ENCODE peak calls at places on chromosome 21, in seven cellular contexts. Y is SK-N-SH, S is GM23338, M is GM23248, L is PC-3, W is HCT116, J is MM.1S. C is an unnamed sample. For H3K9me2, the result is how much of the 10 kb centered on the place peaks cover.

GRCh38 chr21:46029201-46029924 is 47.8 kb downstream of the COL6A1 start:
- DNase-seq in M (peak), Y (no peak), S (no peak), J (no peak), L (no peak), W (no peak), C (peak)

GRCh38 chr21:25887646-25888321 is 153.0 kb downstream of the GABPA start:
- DNase-seq in S (no peak), L (no peak), M (no peak), Y (no peak), W (no peak), J (no peak), C (peak)

GRCh38 chr21:37767984-37768383 is 148.3 kb downstream of the KCNJ6 start:
- DNase-seq in L (peak), J (no peak), S (no peak), Y (no peak), W (no peak), M (peak), C (no peak)

GRCh38 chr21:36193200-36193599 is 36.6 kb downstream of the DOP1B start:
- DNase-seq in M (no peak), W (no peak), Y (no peak), S (no peak), L (peak), J (no peak), C (no peak)

GRCh38 chr21:45319461-45320211 is 31.9 kb upstream of the POFUT2 start:
- DNase-seq in M (peak), Y (no peak), L (no peak), W (no peak), S (no peak), J (no peak), C (no peak)

GRCh38 chr21:46210378-46211136 is 18.0 kb downstream of the LSS start:
- DNase-seq in J (no peak), S (peak), L (no peak), Y (no peak), M (no peak), W (no peak), C (no peak)

GRCh38 chr21:45504021-45504515 is 38.2 kb downstream of the SLC19A1 start:
- DNase-seq in J (no peak), Y (no peak), W (no peak), L (no peak), S (no peak), M (no peak), C (no peak)

GRCh38 chr21:28272272-28272992 is 720.2 kb downstream of the LTN1 start:
- DNase-seq in W (no peak), S (no peak), Y (no peak), L (no peak), J (peak), M (peak), C (no peak)

GRCh38 chr21:43741425-43742096 is 22.6 kb downstream of the PDXK start:
- DNase-seq in J (no peak), Y (peak), M (no peak), L (no peak), W (no peak), S (peak), C (no peak)

GRCh38 chr21:18840239-18840638 is 436.7 kb upstream of the TMPRSS15 start:
- DNase-seq in W (peak), Y (peak), J (peak), S (peak), M (no peak), L (peak), C (peak)

GRCh38 chr21:17441370-17441769 is 71.5 kb upstream of the CXADR start:
- DNase-seq in Y (no peak), W (no peak), J (no peak), L (peak), M (no peak), S (peak), C (peak)

GRCh38 chr21:16426936-16427335 is 697.2 kb downstream of the USP25 start:
- DNase-seq in L (no peak), S (no peak), J (no peak), Y (no peak), W (no peak), M (no peak), C (no peak)

GRCh38 chr21:44874240-44874496 is 678 bp upstream of the PTTG1IP start:
- DNase-seq in M (no peak), L (no peak), S (no peak), W (no peak), Y (peak), J (no peak), C (no peak)

GRCh38 chr21:30713786-30714185 is 4.8 kb downstream of the KRTAP21-3 start:
- DNase-seq in Y (no peak), S (no peak), W (no peak), L (no peak), M (no peak), J (no peak), C (no peak)

GRCh38 chr21:30714436-30714835 is 4.1 kb downstream of the KRTAP21-3 start:
- DNase-seq in W (no peak), L (peak), S (peak), Y (no peak), J (no peak), M (no peak), C (no peak)

GRCh38 chr21:30714946-30715345 is 3.6 kb downstream of the KRTAP21-3 start:
- DNase-seq in Y (no peak), M (no peak), L (peak), W (no peak), J (no peak), S (no peak), C (no peak)

GRCh38 chr21:30707409-30707808 is 11.2 kb downstream of the KRTAP21-3 start:
- DNase-seq in Y (no peak), S (no peak), W (no peak), M (no peak), L (no peak), J (no peak), C (no peak)

DNA sequence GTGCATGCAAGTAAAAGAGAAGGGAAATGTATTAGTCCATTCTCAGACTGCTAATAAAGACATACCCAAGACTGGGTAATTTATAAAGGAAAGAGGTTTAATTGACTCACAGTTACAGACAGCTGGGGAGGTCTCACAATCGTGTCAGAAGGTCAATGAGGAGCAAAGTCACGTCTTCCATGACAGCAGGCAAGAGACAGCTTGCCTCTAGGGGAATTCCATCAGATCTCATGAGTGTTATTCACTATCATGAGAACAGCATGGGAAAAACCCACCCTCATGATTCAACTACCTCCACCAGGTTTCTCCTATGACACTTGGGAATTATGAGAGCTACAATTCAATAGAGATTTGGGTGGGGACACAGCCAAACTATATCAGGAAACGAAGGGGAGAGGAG is 8.1 kb downstream of the KRTAP21-3 start:
- DNase-seq in S (no peak), J (no peak), L (no peak), M (no peak), Y (no peak), W (no peak), C (no peak)
- H3K9me2 ChIP-seq in S (under half), J (under half), L (under half), M (under half), Y (under half), W (under half), C (under half)

DNA sequence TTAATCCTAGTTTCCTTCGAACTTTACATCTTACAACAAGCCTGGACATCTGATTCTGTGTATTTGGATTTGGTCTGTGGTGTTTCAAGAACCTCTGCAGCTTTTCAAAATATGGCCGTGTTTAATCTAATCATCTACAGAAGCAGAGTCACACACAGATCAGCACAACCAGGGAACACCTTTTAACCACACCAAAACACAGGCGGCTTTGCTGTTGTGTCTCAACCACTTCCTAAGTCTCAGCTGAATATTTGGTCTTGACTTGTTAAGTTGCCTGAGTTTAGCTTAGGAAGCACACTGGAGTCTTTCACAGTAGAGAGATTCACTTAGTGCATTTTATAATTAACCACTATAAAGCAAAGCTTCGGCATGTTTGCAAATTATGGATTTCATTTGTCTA is 17.1 kb downstream of the ADAMTS5 start:
- DNase-seq in W (no peak), L (no peak), S (no peak), M (no peak), J (no peak), Y (no peak), C (no peak)
- H2AFZ ChIP-seq in W (no peak), L (no peak), S (no peak), M (no peak), J (no peak), Y (no peak), C (no peak)

GRCh38 chr21:34522284-34522683 is 10.3 kb upstream of the KCNE1 start:
- DNase-seq in M (no peak), Y (no peak), J (no peak), S (no peak), W (no peak), L (no peak), C (no peak)

GRCh38 chr21:34526618-34527290 is 14.7 kb upstream of the KCNE1 start:
- DNase-seq in L (peak), M (peak), J (peak), S (peak), W (peak), Y (no peak), C (peak)

GRCh38 chr21:34526236-34526617 is 14.2 kb upstream of the KCNE1 start:
- DNase-seq in W (no peak), S (no peak), Y (no peak), M (peak), J (no peak), L (peak), C (no peak)

GRCh38 chr21:34523019-34523418 is 11.0 kb upstream of the KCNE1 start:
- DNase-seq in W (no peak), S (peak), J (no peak), L (no peak), Y (no peak), M (no peak), C (peak)

GRCh38 chr21:34524671-34525601 is 12.9 kb upstream of the KCNE1 start:
- DNase-seq in Y (no peak), M (peak), L (peak), J (no peak), W (no peak), S (peak), C (peak)
- TF ChIP-seq EZH2phosphoT487 in Y (no peak), M (no peak), L (no peak), J (no peak), W (no peak), S (no peak), C (no peak)

GRCh38 chr21:42417533-42417932 is 13.8 kb downstream of the UBASH3A start:
- DNase-seq in J (no peak), W (no peak), S (no peak), L (no peak), M (no peak), Y (no peak), C (no peak)
- H3K9me2 ChIP-seq in J (under half), W (under half), S (under half), L (under half), M (under half), Y (under half), C (under half)

GRCh38 chr21:14785679-14786078 is 239.6 kb upstream of the SAMSN1 start:
- DNase-seq in Y (no peak), W (no peak), S (no peak), M (no peak), L (no peak), J (no peak), C (no peak)
- H2AFZ ChIP-seq in Y (no peak), W (no peak), S (no peak), M (no peak), L (no peak), J (no peak), C (no peak)

GRCh38 chr21:15301736-15302135 is 236.9 kb upstream of the NRIP1 start:
- DNase-seq in L (peak), J (no peak), Y (no peak), W (no peak), S (no peak), M (peak), C (no peak)
- TF ChIP-seq EZH2phosphoT487 in L (no peak), J (no peak), Y (no peak), W (no peak), S (no peak), M (no peak), C (no peak)

DNA sequence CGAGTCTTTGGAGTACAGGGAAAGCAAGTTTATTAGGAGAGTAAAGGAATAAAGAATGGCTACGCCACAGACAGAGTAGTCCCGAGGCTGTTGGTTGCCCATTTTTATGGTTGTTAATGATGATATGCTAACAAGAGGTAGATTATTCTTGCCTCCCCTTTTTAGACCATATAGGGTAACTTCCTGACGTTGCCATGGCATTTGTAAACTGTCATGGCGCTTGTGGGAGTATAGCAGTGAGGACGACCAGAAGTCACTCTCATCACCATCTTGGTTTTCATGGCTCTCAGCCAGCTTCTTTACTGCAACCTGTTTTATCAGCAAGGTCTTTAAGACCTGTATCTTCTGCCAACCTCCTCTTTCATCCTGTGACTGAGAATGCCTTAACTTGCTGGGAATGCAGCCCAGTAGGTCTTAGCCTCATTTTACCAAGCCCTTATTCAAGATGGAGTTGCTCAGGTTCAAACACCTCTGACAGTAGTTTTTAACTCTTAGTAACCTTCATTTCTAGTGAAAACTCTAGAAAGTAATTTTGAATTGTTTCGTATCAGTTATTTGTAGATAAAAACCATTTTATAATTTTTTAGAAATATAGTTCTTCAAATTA is 26.2 kb downstream of the TCP10L start:
- DNase-seq in M (no peak), S (no peak), Y (no peak), W (no peak), L (no peak), J (no peak), C (no peak)
- H3K9me2 ChIP-seq in M (under half), S (under half), Y (under half), W (under half), L (under half), J (under half), C (under half)

GRCh38 chr21:34850166-34850695 is 181.4 kb downstream of the CLIC6 start:
- DNase-seq in M (no peak), W (no peak), S (no peak), Y (no peak), L (no peak), J (no peak), C (no peak)
- H2AFZ ChIP-seq in M (no peak), W (no peak), S (no peak), Y (no peak), L (no peak), J (no peak), C (no peak)

C was measured in hepatocyte.